ENCODE peak calls at places on chromosome 18, in ten cellular contexts. B, G, U, J, O, L, R, N, C and X are unnamed samples.

GRCh38 chr18:48928787-48929186 is 22.0 kb downstream of the SMAD7 start:
- DNase-seq in B (peak), G (peak), U (peak), J (peak), O (peak), L (no peak), R (no peak), N (peak), C (no peak), X (peak)

GRCh38 chr18:58863539-58864145 is 1.0 kb upstream of the ZNF532 start:
- DNase-seq in B (no peak), G (peak), U (peak), J (no peak), O (peak), L (no peak), R (peak), N (peak), C (peak), X (peak)

GRCh38 chr18:45085916-45086624 is 405.4 kb downstream of the SETBP1 start:
- DNase-seq in B (no peak), G (no peak), U (no peak), J (no peak), O (no peak), L (peak), R (no peak), N (no peak), C (no peak), X (no peak)

GRCh38 chr18:63681449-63682381 is 20.0 kb upstream of the SERPINB3 start:
- DNase-seq in B (no peak), G (no peak), U (peak), J (no peak), O (no peak), L (no peak), R (no peak), N (no peak), C (no peak), X (no peak)

GRCh38 chr18:11859903-11860407 is 8.7 kb downstream of the CHMP1B start:
- DNase-seq in B (no peak), G (no peak), U (no peak), J (no peak), O (no peak), L (peak), R (no peak), N (no peak), C (no peak), X (peak)

GRCh38 chr18:75189696-75190095 is 19.2 kb downstream of the PTGR3 start:
- DNase-seq in B (no peak), G (no peak), U (no peak), J (no peak), O (no peak), L (no peak), R (no peak), N (no peak), C (no peak), X (no peak)

GRCh38 chr18:48049757-48050156 is 119.3 kb upstream of the SMAD2 start:
- DNase-seq in B (no peak), G (no peak), U (no peak), J (no peak), O (no peak), L (no peak), R (no peak), N (no peak), C (no peak), X (no peak)

GRCh38 chr18:45243347-45244095 is 371.8 kb upstream of the SLC14A2 start:
- DNase-seq in B (no peak), G (no peak), U (no peak), J (no peak), O (no peak), L (no peak), R (no peak), N (no peak), C (no peak), X (no peak)

GRCh38 chr18:6553234-6553900 is 138.7 kb upstream of the L3MBTL4 start:
- DNase-seq in B (no peak), G (no peak), U (no peak), J (no peak), O (no peak), L (no peak), R (no peak), N (no peak), C (no peak), X (no peak)

GRCh38 chr18:62702259-62702658 is 13.1 kb upstream of the PHLPP1 start:
- DNase-seq in B (no peak), G (no peak), U (no peak), J (no peak), O (no peak), L (no peak), R (no peak), N (no peak), C (no peak), X (no peak)

GRCh38 chr18:40868110-40868858 is 1086.8 kb upstream of the PIK3C3 start:
- DNase-seq in B (no peak), G (no peak), U (no peak), J (no peak), O (no peak), L (peak), R (no peak), N (no peak), C (no peak), X (no peak)

GRCh38 chr18:2293109-2293839 is 278.0 kb downstream of the METTL4 start:
- DNase-seq in B (no peak), G (no peak), U (no peak), J (no peak), O (no peak), L (no peak), R (peak), N (peak), C (no peak), X (peak)

GRCh38 chr18:62554083-62554815 is 31.4 kb downstream of the ZCCHC2 start:
- DNase-seq in B (no peak), G (no peak), U (no peak), J (no peak), O (no peak), L (no peak), R (no peak), N (no peak), C (no peak), X (no peak)

GRCh38 chr18:74255022-74255658 is 36.6 kb downstream of the CYB5A start:
- DNase-seq in B (no peak), G (no peak), U (no peak), J (no peak), O (peak), L (peak), R (no peak), N (no peak), C (no peak), X (no peak)

GRCh38 chr18:63452273-63452672 is 24.5 kb upstream of the SERPINB5 start:
- DNase-seq in B (no peak), G (no peak), U (no peak), J (no peak), O (no peak), L (no peak), R (no peak), N (no peak), C (no peak), X (no peak)

GRCh38 chr18:24741961-24742738 is 281.7 kb downstream of the HRH4 start:
- DNase-seq in B (no peak), G (no peak), U (no peak), J (no peak), O (no peak), L (no peak), R (no peak), N (no peak), C (no peak), X (no peak)

GRCh38 chr18:23631746-23632145 is 31.0 kb downstream of the ANKRD29 start:
- DNase-seq in B (no peak), G (no peak), U (no peak), J (no peak), O (no peak), L (peak), R (no peak), N (no peak), C (no peak), X (no peak)